ENCODE peak calls at places on chromosomes 12 and 14, in nine cellular contexts. D is left colon; P is non-pigmented ciliary epithelial cell; I is hepatocyte; R is activated CD4-positive, alpha-beta T cell treated with anti-CD3 and anti-CD28 coated beads, Interleukin-2, amount 10 ng/mL, durations not matched to agents 7 days and 5 days; J is EL; F is sciatic nerve; Q is NCI-H345; U is AG09309. A is an unnamed sample.

GRCh38 chr12:128402481-128402880 is 135.5 kb downstream of the TMEM132C start:
- DNase-seq in J (no peak), R (no peak), Q (no peak), P (no peak), D (no peak), U (no peak), I (no peak), F (no peak), A (no peak)

GRCh38 chr14:87566986-87567385 is 426.0 kb downstream of the GALC start:
- DNase-seq in F (no peak), I (peak), U (no peak), Q (no peak), J (peak), R (no peak), D (no peak), P (no peak), A (no peak)

GRCh38 chr12:6697584-6698351 is 2.8 kb downstream of the PIANP start:
- DNase-seq in R (peak), Q (peak), I (peak), P (peak), U (peak), F (no peak), D (no peak), J (peak), A (peak)

GRCh38 chr12:1830981-1831930 is 10.9 kb downstream of the LRTM2 start:
- DNase-seq in I (peak), J (peak), F (no peak), R (peak), D (peak), U (peak), P (no peak), Q (no peak), A (peak)

GRCh38 chr14:36105401-36105800 is 71.1 kb downstream of the PTCSC3 start:
- DNase-seq in D (no peak), Q (peak), F (no peak), P (no peak), I (peak), R (no peak), J (no peak), U (no peak), A (peak)

GRCh38 chr12:25135531-25136154 is 59.3 kb downstream of the DNAI7 start:
- DNase-seq in Q (peak), P (no peak), D (no peak), F (no peak), R (peak), J (no peak), U (no peak), I (no peak), A (no peak)

GRCh38 chr14:93085916-93086315 is 29.8 kb downstream of the ITPK1 start:
- DNase-seq in I (no peak), R (no peak), P (no peak), Q (no peak), F (no peak), J (peak), U (no peak), D (no peak), A (no peak)

GRCh38 chr12:53208877-53209463 is 1.9 kb upstream of the ITGB7 start:
- DNase-seq in P (no peak), I (no peak), F (no peak), J (no peak), Q (no peak), R (peak), U (no peak), D (no peak), A (no peak)

GRCh38 chr12:123113038-123113437 is 37.9 kb downstream of the PITPNM2 start:
- DNase-seq in J (no peak), R (no peak), Q (no peak), P (no peak), I (no peak), F (no peak), U (no peak), D (no peak), A (peak)

GRCh38 chr12:14403293-14403692 is 37.8 kb downstream of the ATF7IP start:
- DNase-seq in P (no peak), R (no peak), Q (peak), F (no peak), U (no peak), I (no peak), J (no peak), D (no peak), A (peak)

GRCh38 chr12:117042171-117042809 is 56.9 kb downstream of the TESC start:
- DNase-seq in Q (no peak), J (peak), U (no peak), R (no peak), P (no peak), D (no peak), F (no peak), I (peak), A (no peak)

GRCh38 chr14:52876311-52876710 is 74.5 kb downstream of the FERMT2 start:
- DNase-seq in F (no peak), P (no peak), U (no peak), I (no peak), J (peak), Q (no peak), D (no peak), R (no peak), A (no peak)

GRCh38 chr14:105529506-105530445 is 3.4 kb downstream of the TMEM121 start:
- DNase-seq in F (no peak), R (peak), Q (no peak), J (no peak), I (peak), D (no peak), P (no peak), U (no peak), A (no peak)

GRCh38 chr12:108955225-108955835 is 65.5 kb downstream of the SVOP start:
- DNase-seq in Q (peak), U (no peak), R (no peak), D (no peak), F (no peak), P (no peak), I (peak), J (peak), A (peak)

GRCh38 chr12:83197483-83197914 is 510.8 kb downstream of the TMTC2 start:
- DNase-seq in F (no peak), U (no peak), R (no peak), P (no peak), J (no peak), Q (no peak), D (no peak), I (no peak), A (no peak)

GRCh38 chr12:27981874-27982273 is 9.3 kb upstream of the PTHLH start:
- DNase-seq in R (no peak), F (no peak), Q (no peak), D (no peak), P (no peak), J (peak), I (no peak), U (no peak), A (peak)

GRCh38 chr12:21144309-21144708 is 13.3 kb downstream of the SLCO1B1 start:
- DNase-seq in R (no peak), F (no peak), J (peak), U (no peak), Q (no peak), I (no peak), D (no peak), P (no peak), A (no peak)

GRCh38 chr12:27244680-27245005 is 557 bp downstream of the STK38L start:
- DNase-seq in Q (no peak), R (no peak), U (no peak), F (no peak), I (no peak), J (peak), D (no peak), P (no peak), A (no peak)

GRCh38 chr14:94680498-94681288 is 68.5 kb downstream of the SERPINA3 start:
- DNase-seq in Q (no peak), R (no peak), I (no peak), U (no peak), J (no peak), P (no peak), D (no peak), F (peak), A (no peak)

GRCh38 chr14:45332360-45332988 is 79.5 kb upstream of the MIS18BP1 start:
- DNase-seq in U (no peak), Q (no peak), I (no peak), R (no peak), J (no peak), D (no peak), P (no peak), F (no peak), A (no peak)

GRCh38 chr12:76317976-76318375 is 30.2 kb downstream of the BBS10 start:
- DNase-seq in J (no peak), F (no peak), D (no peak), U (no peak), R (no peak), I (no peak), Q (no peak), P (no peak), A (no peak)

GRCh38 chr12:27013606-27014084 is 539 bp downstream of the TM7SF3 start:
- DNase-seq in Q (no peak), U (no peak), J (no peak), D (no peak), I (peak), P (no peak), R (no peak), F (no peak), A (peak)

GRCh38 chr14:57391609-57392195 is 1.3 kb downstream of the NAA30 start:
- DNase-seq in R (no peak), D (no peak), I (peak), J (peak), F (no peak), U (no peak), P (no peak), Q (no peak), A (peak)

GRCh38 chr12:113271466-113271852 is 50.2 kb downstream of the TPCN1 start:
- DNase-seq in Q (no peak), D (no peak), P (no peak), F (no peak), R (no peak), U (no peak), J (no peak), I (no peak), A (no peak)

GRCh38 chr14:30779210-30779609 is 95.1 kb upstream of the COCH start:
- DNase-seq in F (no peak), I (no peak), U (no peak), J (peak), R (no peak), D (no peak), P (peak), Q (no peak), A (peak)

GRCh38 chr14:105092912-105093425 is 27.7 kb upstream of the GPR132 start:
- DNase-seq in R (peak), U (no peak), P (no peak), I (peak), D (peak), Q (no peak), F (peak), J (peak), A (peak)

GRCh38 chr12:115313929-115314328 is 630.0 kb upstream of the TBX3 start:
- DNase-seq in I (peak), R (no peak), P (no peak), D (no peak), U (no peak), Q (no peak), F (no peak), J (peak), A (no peak)

GRCh38 chr14:99649219-99649618 is 4.3 kb downstream of the HHIPL1 start:
- DNase-seq in D (no peak), F (no peak), I (no peak), Q (no peak), P (no peak), R (no peak), J (peak), U (no peak), A (no peak)

GRCh38 chr12:83018063-83018462 is 331.4 kb downstream of the TMTC2 start:
- DNase-seq in Q (no peak), P (no peak), U (no peak), F (no peak), D (no peak), I (peak), R (no peak), J (no peak), A (no peak)

GRCh38 chr12:115335594-115335993 is 651.6 kb upstream of the TBX3 start:
- DNase-seq in I (no peak), D (no peak), R (no peak), F (no peak), J (no peak), Q (no peak), U (no peak), P (no peak), A (no peak)

GRCh38 chr12:51898937-51899336 is 8.4 kb upstream of the ACVRL1 start:
- DNase-seq in Q (no peak), F (no peak), U (no peak), P (no peak), D (no peak), I (peak), J (peak), R (no peak), A (no peak)

GRCh38 chr12:2640281-2640680 is 154.5 kb upstream of the FKBP4 start:
- DNase-seq in U (peak), I (no peak), Q (no peak), R (no peak), F (peak), D (no peak), J (no peak), P (no peak), A (no peak)

GRCh38 chr14:24058951-24059475 is 7.2 kb downstream of the CARMIL3 start:
- DNase-seq in J (no peak), D (peak), U (no peak), P (no peak), F (no peak), Q (no peak), R (no peak), I (no peak), A (no peak)

A was measured in DMS53.